ENCODE peak calls at places on chromosome 17, in ten cellular contexts. B, G, A, X, J, R, P, U, S and Y are unnamed samples.

GRCh38 chr17:66348605-66349165 is 46.3 kb downstream of the PRKCA start:
- DNase-seq in A (no peak), P (peak), S (peak), J (no peak), R (no peak), U (peak), B (peak), X (peak), G (no peak), Y (peak)

GRCh38 chr17:15966183-15966878 is 21.4 kb downstream of the ADORA2B start:
- DNase-seq in X (peak), A (no peak), J (no peak), S (no peak), B (no peak), P (no peak), U (peak), G (no peak), R (no peak), Y (peak)

GRCh38 chr17:47698749-47699535 is 5.0 kb downstream of the TBKBP1 start:
- DNase-seq in U (peak), G (peak), B (peak), A (peak), R (no peak), S (peak), P (peak), J (peak), X (peak), Y (peak)

GRCh38 chr17:4548061-4548461 is 7.1 kb downstream of the MYBBP1A start:
- DNase-seq in G (no peak), J (no peak), S (no peak), X (no peak), B (no peak), U (no peak), R (no peak), A (no peak), P (no peak), Y (no peak)

GRCh38 chr17:61713035-61713434 is 122.0 kb upstream of the NACA2 start:
- DNase-seq in P (no peak), R (no peak), B (no peak), S (no peak), X (no peak), A (no peak), U (no peak), J (no peak), G (no peak), Y (no peak)

GRCh38 chr17:17088104-17088485 is 45.8 kb downstream of the MPRIP start:
- DNase-seq in U (no peak), S (no peak), A (no peak), X (no peak), R (peak), B (no peak), G (peak), J (no peak), P (no peak), Y (no peak)

GRCh38 chr17:75250009-75250471 is 11.4 kb downstream of the GGA3 start:
- DNase-seq in R (no peak), U (peak), X (peak), G (no peak), A (peak), P (no peak), S (peak), B (peak), J (no peak), Y (no peak)

GRCh38 chr17:28643979-28644781 is 778 bp downstream of the BLTP2 start:
- DNase-seq in X (peak), J (no peak), P (peak), B (peak), A (peak), U (peak), G (no peak), R (peak), S (peak), Y (peak)

GRCh38 chr17:16477255-16477654 is 14.7 kb downstream of the LRRC75A start:
- DNase-seq in G (no peak), B (no peak), P (peak), X (peak), S (peak), A (no peak), R (peak), U (peak), J (no peak), Y (no peak)

GRCh38 chr17:75468779-75469373 is 12.4 kb downstream of the TMEM94 start:
- DNase-seq in G (no peak), P (no peak), B (no peak), R (peak), X (no peak), U (no peak), A (no peak), J (no peak), S (no peak), Y (no peak)

GRCh38 chr17:42354956-42355843 is 33.0 kb downstream of the STAT3 start:
- DNase-seq in S (no peak), J (no peak), P (no peak), B (no peak), U (peak), X (peak), R (no peak), G (no peak), A (no peak), Y (no peak)

GRCh38 chr17:40097931-40098845 is 2.2 kb downstream of the NR1D1 start:
- DNase-seq in R (peak), A (no peak), P (no peak), X (peak), J (no peak), S (peak), U (no peak), G (no peak), B (no peak), Y (no peak)

GRCh38 chr17:7558544-7559306 is at the start of gene TNFSF13:
- DNase-seq in G (no peak), S (no peak), U (no peak), X (no peak), R (peak), P (no peak), J (no peak), B (no peak), A (no peak), Y (no peak)

GRCh38 chr17:9974460-9975381 is 69.7 kb upstream of the RCVRN start:
- DNase-seq in B (no peak), G (no peak), A (no peak), S (no peak), U (no peak), R (no peak), J (no peak), X (no peak), P (no peak), Y (no peak)

GRCh38 chr17:74759941-74760340 is 11.5 kb downstream of the NHERF1 start:
- DNase-seq in R (peak), J (no peak), U (no peak), A (no peak), X (no peak), G (no peak), S (no peak), B (no peak), P (no peak), Y (no peak)

GRCh38 chr17:27848941-27849340 is 44.2 kb downstream of the LYRM9 start:
- DNase-seq in R (no peak), S (no peak), A (no peak), J (no peak), G (no peak), X (no peak), U (no peak), B (no peak), P (no peak), Y (no peak)

GRCh38 chr17:65699459-65699858 is 138.0 kb upstream of the AXIN2 start:
- DNase-seq in S (no peak), B (no peak), U (no peak), A (no peak), G (no peak), R (no peak), J (no peak), X (no peak), P (no peak), Y (no peak)

GRCh38 chr17:29996458-29996857 is 55.0 kb downstream of the EFCAB5 start:
- DNase-seq in P (no peak), U (no peak), R (no peak), J (no peak), S (no peak), G (no peak), A (no peak), B (no peak), X (no peak), Y (no peak)

GRCh38 chr17:74766413-74766812 is 9.7 kb downstream of the NAT9 start:
- DNase-seq in R (no peak), A (no peak), J (no peak), S (no peak), X (no peak), P (no peak), U (no peak), B (no peak), G (no peak), Y (no peak)

GRCh38 chr17:18961634-18962493 is 9.9 kb downstream of the SLC5A10 start:
- DNase-seq in B (peak), X (peak), A (no peak), S (peak), U (no peak), R (peak), P (no peak), G (no peak), J (no peak), Y (no peak)

GRCh38 chr17:72301887-72302286 is 181.1 kb downstream of the SOX9 start:
- DNase-seq in R (no peak), P (no peak), U (no peak), X (no peak), S (no peak), A (no peak), J (no peak), G (no peak), B (no peak), Y (no peak)

GRCh38 chr17:70110443-70110880 is 35.4 kb downstream of the KCNJ16 start:
- DNase-seq in A (no peak), P (no peak), S (no peak), B (no peak), U (peak), R (no peak), J (no peak), G (no peak), X (peak), Y (peak)

GRCh38 chr17:78589885-78590284 is 12.7 kb upstream of the DNAH17 start:
- DNase-seq in B (no peak), J (no peak), S (no peak), A (no peak), P (no peak), G (no peak), U (no peak), X (no peak), R (no peak), Y (no peak)

GRCh38 chr17:61619493-61619892 is 28.5 kb upstream of the NACA2 start:
- DNase-seq in A (no peak), J (no peak), U (no peak), P (peak), X (peak), B (no peak), S (no peak), G (no peak), R (no peak), Y (no peak)

GRCh38 chr17:43779145-43780125 is 658 bp upstream of the DUSP3 start:
- DNase-seq in B (no peak), A (no peak), J (no peak), R (no peak), G (no peak), P (no peak), S (no peak), U (peak), X (peak), Y (peak)

GRCh38 chr17:34261568-34261967 is 6.5 kb downstream of the CCL2 start:
- DNase-seq in A (no peak), S (no peak), P (no peak), G (no peak), R (no peak), U (no peak), B (peak), J (no peak), X (no peak), Y (no peak)

GRCh38 chr17:4849011-4849536 is 15.9 kb downstream of the MINK1 start:
- DNase-seq in U (no peak), G (no peak), P (no peak), J (no peak), B (no peak), S (no peak), A (no peak), R (no peak), X (no peak), Y (no peak)

GRCh38 chr17:50134206-50135110 is 4.5 kb upstream of the SAMD14 start:
- DNase-seq in R (no peak), B (no peak), U (no peak), X (no peak), S (peak), P (no peak), A (no peak), G (no peak), J (no peak), Y (no peak)

GRCh38 chr17:74443516-74444296 is 11.8 kb downstream of the GPRC5C start:
- DNase-seq in X (no peak), B (no peak), G (no peak), U (no peak), A (no peak), R (no peak), J (no peak), P (no peak), S (no peak), Y (no peak)

GRCh38 chr17:31488982-31489294 is 97.5 kb downstream of the RAB11FIP4 start:
- DNase-seq in P (no peak), B (peak), G (no peak), S (no peak), X (no peak), A (no peak), U (no peak), J (no peak), R (no peak), Y (no peak)

GRCh38 chr17:66717680-66718079 is 117.2 kb upstream of the CACNG5 start:
- DNase-seq in A (no peak), S (no peak), X (no peak), B (no peak), R (no peak), P (no peak), J (no peak), U (no peak), G (no peak), Y (peak)

GRCh38 chr17:40547079-40547784 is 18.0 kb downstream of the CCR7 start:
- DNase-seq in R (no peak), J (no peak), G (no peak), U (peak), A (no peak), B (peak), X (no peak), P (no peak), S (no peak), Y (no peak)